ENCODE peak calls at places on chromosomes 13 and 19, in six cellular contexts. One of them, this sample, is unnamed.
A peak's percentile ranks its signal among the peaks of the same experiment; 100 is the strongest.

GRCh38 chr13:73201601-73202000 is 142.8 kb downstream of the KLF5 start:
- DNase-seq in PC-9: no peak
- DNase-seq in GM23248: peak; percentile 45
- DNase-seq in neural progenitor cell: no peak
- DNase-seq in MM.1S: no peak
- DNase-seq in PC-3: no peak
- DNase-seq in this sample: no peak

GRCh38 chr13:66992183-66992582 is 238.0 kb downstream of the PCDH9 start:
- DNase-seq in PC-9: no peak
- DNase-seq in MM.1S: no peak
- DNase-seq in PC-3: no peak
- DNase-seq in neural progenitor cell: no peak
- DNase-seq in GM23248: no peak
- DNase-seq in this sample: no peak

GRCh38 chr13:78382946-78383542 is 220.3 kb downstream of the POU4F1 start:
- DNase-seq in neural progenitor cell: no peak
- DNase-seq in MM.1S: no peak
- DNase-seq in PC-9: no peak
- DNase-seq in GM23248: no peak
- DNase-seq in PC-3: no peak
- DNase-seq in this sample: no peak

GRCh38 chr19:10634881-10635463 is 9.6 kb downstream of the SLC44A2 start:
- DNase-seq in PC-9: no peak
- DNase-seq in PC-3: no peak
- DNase-seq in MM.1S: no peak
- DNase-seq in neural progenitor cell: no peak
- DNase-seq in GM23248: no peak
- DNase-seq in this sample: peak; percentile 31

GRCh38 chr13:76992548-76993001 is 694 bp downstream of the CLN5 start:
- DNase-seq in GM23248: peak; percentile 65
- DNase-seq in PC-3: peak; percentile 14
- DNase-seq in MM.1S: peak; percentile 35
- DNase-seq in PC-9: no peak
- DNase-seq in neural progenitor cell: peak; percentile 60
- DNase-seq in this sample: peak; percentile 60

GRCh38 chr19:14561832-14562351 is 10.0 kb downstream of the NDUFB7 start:
- DNase-seq in PC-3: no peak
- DNase-seq in neural progenitor cell: no peak
- DNase-seq in MM.1S: no peak
- DNase-seq in GM23248: no peak
- DNase-seq in PC-9: no peak
- DNase-seq in this sample: peak; percentile 49

GRCh38 chr13:98537306-98537705 is 39.6 kb downstream of the STK24 start:
- DNase-seq in neural progenitor cell: no peak
- DNase-seq in PC-3: no peak
- DNase-seq in GM23248: no peak
- DNase-seq in PC-9: no peak
- DNase-seq in MM.1S: no peak
- DNase-seq in this sample: no peak

GRCh38 chr13:45447050-45447661 is 17.6 kb upstream of the COG3 start:
- DNase-seq in neural progenitor cell: no peak
- DNase-seq in PC-9: no peak
- DNase-seq in MM.1S: no peak
- DNase-seq in PC-3: no peak
- DNase-seq in GM23248: no peak
- DNase-seq in this sample: no peak

GRCh38 chr19:709965-710714 is 1.4 kb downstream of the PALM start:
- DNase-seq in GM23248: no peak
- DNase-seq in PC-9: no peak
- DNase-seq in neural progenitor cell: peak; percentile 22
- DNase-seq in PC-3: no peak
- DNase-seq in MM.1S: no peak
- DNase-seq in this sample: no peak

GRCh38 chr19:4139614-4140236 is 13.7 kb upstream of the CREB3L3 start:
- DNase-seq in neural progenitor cell: peak; percentile 54
- DNase-seq in GM23248: peak; percentile 60
- DNase-seq in PC-9: peak; percentile 52
- DNase-seq in MM.1S: peak; percentile 76
- DNase-seq in PC-3: peak; percentile 71
- DNase-seq in this sample: peak; percentile 83

GRCh38 chr19:30236006-30236405 is 136.2 kb upstream of the ZNF536 start:
- DNase-seq in neural progenitor cell: peak; percentile 74
- DNase-seq in PC-9: no peak
- DNase-seq in MM.1S: no peak
- DNase-seq in GM23248: no peak
- DNase-seq in PC-3: no peak
- DNase-seq in this sample: peak; percentile 40

GRCh38 chr13:35549481-35549880 is 73.0 kb upstream of the MAB21L1 start:
- DNase-seq in MM.1S: no peak
- DNase-seq in PC-3: peak; percentile 80
- DNase-seq in neural progenitor cell: no peak
- DNase-seq in GM23248: peak; percentile 64
- DNase-seq in PC-9: peak; percentile 68
- DNase-seq in this sample: no peak

GRCh38 chr13:98506343-98507059 is 70.4 kb downstream of the STK24 start:
- DNase-seq in PC-9: no peak
- DNase-seq in MM.1S: no peak
- DNase-seq in neural progenitor cell: no peak
- DNase-seq in GM23248: no peak
- DNase-seq in PC-3: no peak
- DNase-seq in this sample: no peak

GRCh38 chr13:58476176-58476575 is 844.6 kb downstream of the PCDH17 start:
- DNase-seq in PC-3: no peak
- DNase-seq in GM23248: no peak
- DNase-seq in PC-9: no peak
- DNase-seq in neural progenitor cell: peak; percentile 45
- DNase-seq in MM.1S: no peak
- DNase-seq in this sample: peak; percentile 32

GRCh38 chr19:53195265-53195879 is 2.2 kb upstream of the ZNF665 start:
- DNase-seq in PC-3: peak; percentile 88
- DNase-seq in MM.1S: peak; percentile 9
- DNase-seq in GM23248: peak; percentile 83
- DNase-seq in PC-9: peak; percentile 74
- DNase-seq in neural progenitor cell: peak; percentile 88
- DNase-seq in this sample: peak; percentile 93

GRCh38 chr19:52600639-52601024 is 30.5 kb downstream of the ZNF701 start:
- DNase-seq in GM23248: no peak
- DNase-seq in PC-3: no peak
- DNase-seq in MM.1S: no peak
- DNase-seq in neural progenitor cell: no peak
- DNase-seq in PC-9: no peak
- DNase-seq in this sample: peak; percentile 60

GRCh38 chr19:18776736-18777135 is 14.4 kb downstream of the COMP start:
- DNase-seq in neural progenitor cell: no peak
- DNase-seq in PC-3: peak; percentile 54
- DNase-seq in GM23248: peak; percentile 84
- DNase-seq in PC-9: no peak
- DNase-seq in MM.1S: no peak
- DNase-seq in this sample: no peak

GRCh38 chr13:50783066-50783465 is 60.4 kb downstream of the DLEU7 start:
- DNase-seq in MM.1S: no peak
- DNase-seq in GM23248: no peak
- DNase-seq in PC-3: no peak
- DNase-seq in PC-9: no peak
- DNase-seq in neural progenitor cell: no peak
- DNase-seq in this sample: no peak

GRCh38 chr19:2194513-2195078 is 30.9 kb downstream of the DOT1L start:
- DNase-seq in neural progenitor cell: no peak
- DNase-seq in PC-3: no peak
- DNase-seq in MM.1S: no peak
- DNase-seq in GM23248: no peak
- DNase-seq in PC-9: no peak
- DNase-seq in this sample: no peak

GRCh38 chr19:4970558-4971423 is 1.9 kb downstream of the KDM4B start:
- DNase-seq in GM23248: peak; percentile 56
- DNase-seq in MM.1S: peak; percentile 34
- DNase-seq in PC-3: peak; percentile 49
- DNase-seq in neural progenitor cell: peak; percentile 65
- DNase-seq in PC-9: no peak
- DNase-seq in this sample: peak; percentile 40

GRCh38 chr13:41652735-41653361 is 195.5 kb downstream of the RGCC start:
- DNase-seq in PC-3: peak; percentile 60
- DNase-seq in neural progenitor cell: peak; percentile 33
- DNase-seq in PC-9: peak; percentile 41
- DNase-seq in MM.1S: no peak
- DNase-seq in GM23248: peak; percentile 80
- DNase-seq in this sample: peak; percentile 52

GRCh38 chr13:39616087-39616694 is 13.2 kb upstream of the LHFPL6 start:
- DNase-seq in PC-9: no peak
- DNase-seq in MM.1S: peak; percentile 51
- DNase-seq in GM23248: peak; percentile 74
- DNase-seq in neural progenitor cell: peak; percentile 84
- DNase-seq in PC-3: peak; percentile 72
- DNase-seq in this sample: peak; percentile 90

GRCh38 chr19:16379521-16380313 is 55.1 kb downstream of the KLF2 start:
- DNase-seq in PC-3: no peak
- DNase-seq in PC-9: no peak
- DNase-seq in MM.1S: no peak
- DNase-seq in GM23248: no peak
- DNase-seq in neural progenitor cell: no peak
- DNase-seq in this sample: no peak

GRCh38 chr19:8150178-8150865 is 930 bp upstream of the FBN3 start:
- DNase-seq in GM23248: no peak
- DNase-seq in PC-9: no peak
- DNase-seq in PC-3: no peak
- DNase-seq in MM.1S: no peak
- DNase-seq in neural progenitor cell: no peak
- DNase-seq in this sample: no peak

GRCh38 chr19:49058592-49058991 is 1.0 kb upstream of the CGB7 start:
- DNase-seq in MM.1S: no peak
- DNase-seq in neural progenitor cell: peak; percentile 29
- DNase-seq in GM23248: peak; percentile 64
- DNase-seq in PC-3: no peak
- DNase-seq in PC-9: no peak
- DNase-seq in this sample: no peak

DNA sequence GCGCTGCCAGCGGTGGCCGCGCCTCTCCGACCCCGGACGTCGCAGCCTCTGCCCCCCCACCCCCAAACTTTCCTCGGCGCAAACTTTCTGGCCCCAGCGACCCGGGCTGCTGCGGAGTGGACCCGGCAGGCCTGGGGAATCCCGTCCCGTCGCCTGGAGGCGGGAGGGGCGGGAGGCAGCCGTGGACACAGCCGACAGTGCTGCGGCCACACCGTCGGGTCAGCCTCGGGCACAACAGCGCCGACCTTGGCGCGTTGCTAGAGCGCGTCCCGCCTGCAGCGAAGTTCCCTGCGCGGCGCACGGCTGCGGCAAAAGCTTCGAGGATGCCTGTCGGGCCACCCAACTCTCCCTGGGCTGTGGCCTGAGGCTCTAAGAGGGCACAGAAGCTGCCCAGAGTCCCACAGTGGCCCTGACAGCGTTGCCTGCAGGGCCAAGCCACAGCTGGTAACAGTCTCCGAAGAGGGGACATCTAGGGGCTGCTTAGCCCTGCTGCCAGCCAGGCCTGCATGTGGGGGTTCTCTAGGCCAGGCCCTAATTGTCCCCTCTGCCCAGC is 1.3 kb downstream of the NFIX start:
- DNase-seq in MM.1S: no peak
- DNase-seq in PC-9: no peak
- DNase-seq in neural progenitor cell: peak; percentile 73
- DNase-seq in PC-3: peak; percentile 58
- DNase-seq in GM23248: peak; percentile 74
- DNase-seq in this sample: peak; percentile 75
- H3K4me2 ChIP-seq in MM.1S: no peak overlapping the region
- H3K4me2 ChIP-seq in PC-9: peak overlapping the region; percentile 78
- H3K4me2 ChIP-seq in neural progenitor cell: no peak overlapping the region
- H3K4me2 ChIP-seq in PC-3: peak overlapping the region; percentile 88
- H3K4me2 ChIP-seq in GM23248: peak overlapping the region; percentile 87
- H3K4me2 ChIP-seq in this sample: peak overlapping the region; percentile 81

DNA sequence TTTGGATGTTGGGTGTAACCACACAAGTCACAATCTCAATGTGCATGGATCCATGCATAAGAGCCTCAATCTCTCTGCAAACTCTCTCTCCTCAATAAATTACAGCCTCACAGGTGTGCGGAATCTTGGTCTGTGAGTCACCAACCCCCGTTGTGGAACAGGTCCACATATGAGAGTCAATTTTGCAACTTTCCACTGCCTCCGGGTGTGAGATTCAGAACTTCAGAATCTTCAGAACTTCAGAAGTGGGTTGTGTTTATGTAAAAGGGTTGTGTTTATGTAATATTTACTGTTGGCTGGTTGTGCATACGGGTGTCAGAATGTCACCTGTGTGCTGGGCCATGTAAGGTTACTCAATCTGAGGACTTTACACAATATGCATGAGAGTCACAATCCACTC is 46.3 kb upstream of the ZNF728 start:
- DNase-seq in neural progenitor cell: no peak
- DNase-seq in MM.1S: no peak
- DNase-seq in PC-3: no peak
- DNase-seq in GM23248: no peak
- DNase-seq in PC-9: no peak
- DNase-seq in this sample: no peak
- H3F3A ChIP-seq in neural progenitor cell: no peaks in the 10 kb centered on the region
- H3F3A ChIP-seq in MM.1S: no peaks in the 10 kb centered on the region
- H3F3A ChIP-seq in PC-3: no peaks in the 10 kb centered on the region
- H3F3A ChIP-seq in GM23248: no peaks in the 10 kb centered on the region
- H3F3A ChIP-seq in PC-9: no peaks in the 10 kb centered on the region
- H3F3A ChIP-seq in this sample: no peaks in the 10 kb centered on the region

DNA sequence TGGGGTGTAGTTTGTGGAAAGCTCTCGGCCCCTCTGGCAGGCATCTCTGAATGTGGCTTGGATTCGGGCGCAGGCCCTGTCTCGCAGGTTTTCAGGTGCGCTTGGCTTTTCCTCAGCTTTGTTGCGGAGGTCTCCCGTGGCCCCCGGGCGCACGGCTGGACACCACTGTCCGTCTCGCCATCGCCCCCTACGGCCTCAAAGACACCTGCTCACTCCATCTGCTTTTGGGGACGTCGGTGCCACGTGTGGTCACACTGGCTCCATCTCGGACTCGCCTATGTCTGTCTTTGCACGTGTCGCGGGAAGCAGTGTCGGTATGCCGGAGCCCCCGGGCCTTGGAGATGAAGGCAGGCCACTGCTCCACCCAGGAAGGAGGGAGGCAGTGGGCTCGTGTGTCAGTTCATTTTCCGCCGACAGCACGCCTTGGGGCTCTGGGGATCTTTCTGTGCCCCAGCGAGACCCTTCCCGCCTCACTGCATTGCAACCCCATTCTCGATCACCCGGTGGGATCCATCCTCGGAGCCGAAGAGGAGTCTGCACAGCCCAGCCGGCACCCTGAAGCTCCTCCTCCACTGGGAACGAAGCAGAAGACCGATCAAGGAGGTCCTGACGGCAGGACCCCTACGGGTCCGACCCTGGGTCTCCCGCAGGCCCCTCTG is 42.1 kb downstream of the ZNF146 start:
- DNase-seq in neural progenitor cell: no peak
- DNase-seq in PC-9: no peak
- DNase-seq in PC-3: no peak
- DNase-seq in GM23248: no peak
- DNase-seq in MM.1S: no peak
- DNase-seq in this sample: peak; percentile 52
- H3K4me2 ChIP-seq in neural progenitor cell: no peak overlapping the region
- H3K4me2 ChIP-seq in PC-9: no peak overlapping the region
- H3K4me2 ChIP-seq in PC-3: no peak overlapping the region
- H3K4me2 ChIP-seq in GM23248: peak overlapping the region; percentile 76
- H3K4me2 ChIP-seq in MM.1S: no peak overlapping the region
- H3K4me2 ChIP-seq in this sample: peak overlapping the region; percentile 73

DNA sequence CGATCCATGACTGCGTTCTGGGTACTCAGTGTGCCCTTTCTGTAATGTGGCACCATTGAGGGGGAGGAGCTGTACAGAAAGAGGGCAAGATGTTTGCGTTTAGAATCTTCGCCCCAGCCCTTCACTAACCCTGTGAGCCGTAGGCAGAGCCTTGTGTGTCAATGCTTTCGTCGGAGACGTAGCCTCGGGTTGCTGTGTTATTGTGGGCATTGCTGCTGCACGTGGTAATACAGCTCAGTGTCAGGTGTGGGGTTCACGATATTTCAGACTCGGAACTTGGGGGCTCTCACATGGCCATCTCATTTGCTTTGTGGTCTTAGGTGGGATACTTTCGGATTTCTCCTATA is 6.1 kb downstream of the RPS9 start:
- DNase-seq in PC-3: no peak
- DNase-seq in PC-9: no peak
- DNase-seq in MM.1S: no peak
- DNase-seq in neural progenitor cell: no peak
- DNase-seq in GM23248: no peak
- DNase-seq in this sample: no peak
- H3F3A ChIP-seq in PC-3: peaks cover 48% of the 10 kb centered on the region
- H3F3A ChIP-seq in PC-9: peaks cover 88% of the 10 kb centered on the region
- H3F3A ChIP-seq in MM.1S: peaks cover 84% of the 10 kb centered on the region
- H3F3A ChIP-seq in neural progenitor cell: peaks cover 54% of the 10 kb centered on the region
- H3F3A ChIP-seq in GM23248: peaks cover 61% of the 10 kb centered on the region
- H3F3A ChIP-seq in this sample: peaks cover 68% of the 10 kb centered on the region

This sample was measured in GM23338.